ENCODE peak calls at places on chromosomes 12 and 14, in eight cellular contexts. E is activated T-helper 9 cell treated with anti-CD3 and anti-CD28 coated beads, Interleukin-2, amount 50 U/mL, for 16 hours; W is fibroblast of lung; T is T1000; I is RWPE1; M is activated T-cell treated with anti-CD3 and anti-CD28 coated beads for 24 hours; A is foreskin fibroblast; B is H1. Y is an unnamed sample.

GRCh38 chr14:79436325-79436724 is 775.0 kb downstream of the DIO2 start:
- DNase-seq in A (no peak), T (no peak), M (no peak), B (no peak), I (no peak), W (no peak), E (no peak), Y (no peak)

GRCh38 chr14:64942531-64943111 is at the start of gene GPX2:
- DNase-seq in W (no peak), I (peak; percentile 53), A (no peak), B (no peak), E (no peak), T (no peak), M (no peak), Y (no peak)

GRCh38 chr14:96962337-96962736 is 165.2 kb downstream of the VRK1 start:
- DNase-seq in I (no peak), B (no peak), W (no peak), M (peak; percentile 9), T (no peak), E (no peak), A (no peak), Y (no peak)

GRCh38 chr14:36503771-36504741 is 16.0 kb downstream of the NKX2-1 start:
- DNase-seq in I (no peak), M (no peak), B (peak; percentile 63), A (no peak), T (no peak), E (no peak), W (no peak), Y (no peak)

GRCh38 chr14:44912041-44912869 is 49.5 kb downstream of the KLHL28 start:
- DNase-seq in A (peak; percentile 27), I (no peak), T (peak; percentile 79), M (no peak), E (no peak), W (no peak), B (no peak), Y (no peak)

GRCh38 chr14:101461891-101462290 is 99.4 kb upstream of the DIO3 start:
- DNase-seq in B (no peak), W (no peak), E (no peak), M (no peak), A (no peak), T (no peak), I (no peak), Y (no peak)

GRCh38 chr12:90902596-90902995 is 52.4 kb downstream of the CCER1 start:
- DNase-seq in M (no peak), A (no peak), I (no peak), E (no peak), B (no peak), T (no peak), W (no peak), Y (no peak)

GRCh38 chr14:61498811-61499210 is 177.4 kb downstream of the PRKCH start:
- DNase-seq in T (no peak), M (no peak), A (peak; percentile 79), E (no peak), W (peak; percentile 80), B (no peak), I (no peak), Y (no peak)

GRCh38 chr14:52117433-52117832 is 48.6 kb upstream of the NID2 start:
- DNase-seq in B (no peak), T (no peak), A (peak; percentile 91), M (no peak), I (no peak), W (peak; percentile 57), E (no peak), Y (no peak)

GRCh38 chr14:22432348-22432976 is 156.6 kb downstream of the DAD1 start:
- DNase-seq in W (peak; percentile 96), B (no peak), T (no peak), A (peak; percentile 89), M (no peak), I (peak; percentile 85), E (no peak), Y (peak; percentile 86)

GRCh38 chr12:5258498-5258897 is 173.4 kb upstream of the NTF3 start:
- DNase-seq in I (no peak), E (no peak), B (no peak), A (peak; percentile 41), M (no peak), T (no peak), W (peak; percentile 70), Y (no peak)

GRCh38 chr12:112010415-112011344 is 2.3 kb downstream of the TMEM116 start:
- DNase-seq in B (no peak), T (no peak), I (no peak), M (no peak), A (no peak), W (no peak), E (no peak), Y (no peak)

GRCh38 chr12:54413284-54414190 is 5.5 kb downstream of the ITGA5 start:
- DNase-seq in B (no peak), I (no peak), T (no peak), E (peak; percentile 57), M (peak; percentile 50), A (no peak), W (no peak), Y (peak; percentile 31)

GRCh38 chr12:52013626-52014310 is 7.0 kb downstream of the TAMALIN start:
- DNase-seq in E (no peak), T (no peak), B (no peak), I (no peak), M (no peak), W (no peak), A (no peak), Y (no peak)

GRCh38 chr12:99959549-99960170 is 25.1 kb downstream of the ANKS1B start:
- DNase-seq in T (no peak), E (no peak), I (peak; percentile 53), W (peak; percentile 12), A (peak; percentile 55), M (no peak), B (no peak), Y (no peak)

GRCh38 chr12:123115409-123116111 is 35.3 kb downstream of the PITPNM2 start:
- DNase-seq in M (no peak), A (peak; percentile 90), I (peak; percentile 36), W (peak; percentile 98), T (peak; percentile 33), E (no peak), B (no peak), Y (no peak)

GRCh38 chr14:34368115-34368970 is 93.7 kb downstream of the SPTSSA start:
- DNase-seq in B (no peak), T (no peak), E (no peak), M (no peak), I (no peak), A (peak; percentile 8), W (peak; percentile 92), Y (no peak)

GRCh38 chr14:103121846-103122577 is 1.2 kb upstream of the TNFAIP2 start:
- DNase-seq in M (no peak), W (peak; percentile 80), B (peak; percentile 80), E (no peak), T (peak; percentile 41), I (peak; percentile 57), A (peak; percentile 50), Y (no peak)

GRCh38 chr12:13889913-13890312 is 91.5 kb downstream of the GRIN2B start:
- DNase-seq in W (no peak), E (no peak), B (no peak), I (no peak), A (no peak), T (no peak), M (no peak), Y (no peak)

GRCh38 chr14:73208390-73208789 is 28.9 kb upstream of the PAPLN start:
- DNase-seq in E (no peak), W (no peak), B (no peak), M (no peak), T (no peak), A (no peak), I (no peak), Y (no peak)

GRCh38 chr14:96482986-96483385 is 19.2 kb upstream of the PAPOLA start:
- DNase-seq in T (no peak), W (no peak), A (no peak), E (no peak), M (no peak), I (no peak), B (no peak), Y (no peak)

GRCh38 chr12:95624544-95624943 is 73.3 kb upstream of the USP44 start:
- DNase-seq in M (no peak), I (no peak), T (no peak), E (no peak), A (peak; percentile 26), B (no peak), W (no peak), Y (no peak)

GRCh38 chr12:47754881-47755280 is 3.8 kb downstream of the RAPGEF3 start:
- DNase-seq in E (no peak), W (no peak), I (no peak), B (no peak), M (no peak), T (no peak), A (no peak), Y (no peak)

GRCh38 chr12:58954002-58954401 is 33.7 kb upstream of the LRIG3 start:
- DNase-seq in E (no peak), T (no peak), A (no peak), W (no peak), B (no peak), I (no peak), M (no peak), Y (no peak)

GRCh38 chr14:77068515-77069200 is 29.4 kb upstream of the CIPC start:
- DNase-seq in E (no peak), M (no peak), A (no peak), B (no peak), W (no peak), T (no peak), I (no peak), Y (no peak)

GRCh38 chr12:124506145-124506831 is 61.1 kb downstream of the NCOR2 start:
- DNase-seq in M (no peak), B (no peak), W (no peak), A (peak; percentile 78), I (no peak), T (no peak), E (no peak), Y (no peak)

GRCh38 chr12:76820888-76821482 is 57.1 kb downstream of the ZDHHC17 start:
- DNase-seq in T (no peak), B (no peak), M (no peak), W (peak; percentile 50), I (peak; percentile 47), E (no peak), A (peak; percentile 61), Y (peak; percentile 43)

GRCh38 chr14:96710060-96710636 is 87.0 kb upstream of the VRK1 start:
- DNase-seq in T (no peak), I (no peak), E (no peak), B (no peak), A (no peak), M (no peak), W (no peak), Y (no peak)

GRCh38 chr14:60981626-60982455 is 796 bp downstream of the SLC38A6 start:
- DNase-seq in T (no peak), B (no peak), A (peak; percentile 90), E (no peak), W (peak; percentile 85), M (no peak), I (peak; percentile 33), Y (no peak)

GRCh38 chr14:99792551-99793212 is 531 bp upstream of the EML1 start:
- DNase-seq in T (no peak), W (peak; percentile 34), E (no peak), I (no peak), M (no peak), B (no peak), A (peak; percentile 54), Y (no peak)

GRCh38 chr12:62784576-62784975 is 150.4 kb downstream of the PPM1H start:
- DNase-seq in E (no peak), I (no peak), W (no peak), A (no peak), T (no peak), M (no peak), B (no peak), Y (no peak)

GRCh38 chr14:34018564-34019244 is 67.8 kb upstream of the EGLN3 start:
- DNase-seq in B (no peak), E (no peak), T (no peak), M (no peak), W (no peak), A (no peak), I (no peak), Y (no peak)

GRCh38 chr12:1930816-1931597 is 12.6 kb upstream of the CACNA2D4 start:
- DNase-seq in M (no peak), I (no peak), W (no peak), T (no peak), B (no peak), A (no peak), E (no peak), Y (no peak)

GRCh38 chr14:63421226-63421625 is 102.5 kb upstream of the GPHB5 start:
- DNase-seq in W (no peak), M (no peak), T (no peak), A (no peak), I (no peak), E (no peak), B (no peak), Y (no peak)